ENCODE peak calls at places on chromosomes 3 and 15, in four cellular contexts. O, N, D and A are unnamed samples.

GRCh38 chr15:48555244-48555804 is 90.2 kb downstream of the FBN1 start:
- DNase-seq in O (no peak), D (no peak), N (no peak), A (no peak)

GRCh38 chr15:40427188-40427587 is 13.6 kb upstream of the BAHD1 start:
- DNase-seq in D (no peak), O (no peak), N (no peak), A (no peak)

GRCh38 chr3:16372362-16373269 is 107.6 kb downstream of the OXNAD1 start:
- DNase-seq in N (no peak), O (no peak), D (no peak), A (no peak)

GRCh38 chr3:59796486-59796885 is 746.7 kb upstream of the CFAP20DC start:
- DNase-seq in N (no peak), D (no peak), O (no peak), A (no peak)

GRCh38 chr3:13580256-13581023 is 31.5 kb downstream of the FBLN2 start:
- DNase-seq in O (no peak), N (peak; percentile 19), D (peak; percentile 3), A (no peak)

GRCh38 chr3:58597770-58598310 is 20.6 kb upstream of the FAM107A start:
- DNase-seq in D (no peak), O (no peak), N (no peak), A (no peak)

GRCh38 chr3:42024578-42025387 is 62.9 kb upstream of the ULK4 start:
- DNase-seq in D (peak; percentile 26), N (no peak), O (no peak), A (no peak)

GRCh38 chr3:8621141-8621540 is 23.5 kb downstream of the SSUH2 start:
- DNase-seq in N (no peak), D (no peak), O (no peak), A (no peak)

GRCh38 chr15:80179966-80180365 is 27.2 kb downstream of the FAH start:
- DNase-seq in N (no peak), D (no peak), O (no peak), A (no peak)

DNA sequence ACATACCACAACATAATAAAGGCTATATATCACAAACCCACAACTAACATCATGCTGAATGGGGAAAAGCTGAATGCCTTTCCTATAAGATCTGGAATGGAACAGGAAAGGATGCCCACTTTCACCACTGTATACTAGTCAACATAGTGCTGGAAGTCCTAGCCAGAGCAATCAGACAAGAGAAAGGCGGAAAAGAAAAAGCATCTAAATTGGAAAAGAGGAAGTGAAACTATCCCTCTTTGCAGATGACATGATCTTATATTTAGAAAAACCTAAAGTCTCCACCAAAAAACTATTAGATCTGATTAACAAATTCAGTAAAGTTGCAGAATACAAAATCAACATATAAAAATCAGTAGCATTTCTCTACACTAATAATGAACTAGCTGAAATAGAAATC is 14.6 kb upstream of the PIK3CA start:
- DNase-seq in D (no peak), N (no peak), O (no peak), A (no peak)
- TF ChIP-seq SP1 in D (no peak), N (no peak), O (no peak), A (no peak)

GRCh38 chr15:28921336-28921735 is 35.6 kb downstream of the APBA2 start:
- DNase-seq in O (no peak), N (no peak), D (peak; percentile 6), A (no peak)

GRCh38 chr15:28920781-28921331 is 35.1 kb downstream of the APBA2 start:
- DNase-seq in O (no peak), D (no peak), N (no peak), A (no peak)

GRCh38 chr15:28923726-28924280 is 38.0 kb downstream of the APBA2 start:
- DNase-seq in O (no peak), N (no peak), D (no peak), A (no peak)

GRCh38 chr15:28922712-28923012 is 36.9 kb downstream of the APBA2 start:
- DNase-seq in D (no peak), N (no peak), O (no peak), A (no peak)

DNA sequence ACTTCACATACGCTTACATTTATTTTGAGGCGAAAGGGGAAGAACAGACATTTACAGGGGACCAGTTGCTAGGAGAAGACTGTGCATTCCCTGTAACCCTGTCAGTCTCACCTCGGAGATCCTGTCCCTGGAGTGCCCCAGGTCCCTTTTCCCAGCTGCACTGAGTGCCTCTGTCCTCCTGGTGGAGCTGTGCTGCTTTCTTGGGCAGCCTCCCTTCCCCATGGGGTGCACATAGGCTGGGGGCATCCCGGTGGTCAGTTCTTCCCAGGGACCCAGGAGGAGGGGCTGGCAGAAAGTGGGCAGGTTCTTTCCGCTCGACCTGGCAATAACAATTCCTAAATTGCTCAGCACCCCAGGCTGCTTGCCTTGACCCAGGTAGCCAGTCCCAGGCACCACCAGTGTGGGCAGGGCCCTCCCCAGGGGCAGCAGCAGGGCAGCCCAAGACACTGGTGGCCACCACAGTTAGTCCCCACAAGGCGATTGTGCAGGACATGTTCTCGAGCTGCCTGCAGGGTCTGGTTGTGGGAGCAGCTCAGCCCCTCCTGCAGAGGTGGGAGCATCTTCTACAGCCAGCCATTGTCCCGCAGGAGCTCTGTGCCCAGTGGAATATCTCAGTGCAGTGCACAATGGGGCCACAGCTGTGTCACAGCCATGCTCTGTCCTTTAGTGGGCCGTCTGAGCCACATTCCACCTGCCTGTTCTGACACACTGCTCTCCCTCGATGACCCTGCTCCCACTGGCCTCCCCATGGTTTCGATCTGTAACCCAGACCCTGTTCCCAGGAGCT is 36.3 kb downstream of the APBA2 start:
- DNase-seq in D (peak; percentile 71), O (no peak), N (no peak), A (no peak)
- TF ChIP-seq SP1 in D (no peak), O (no peak), N (no peak), A (no peak)

GRCh38 chr3:143654906-143655305 is 193.4 kb downstream of the SLC9A9 start:
- DNase-seq in D (no peak), N (no peak), O (no peak), A (no peak)
- TF ChIP-seq SP1 in D (no peak), N (no peak), O (no peak), A (no peak)

GRCh38 chr15:28896944-28897343 is 11.2 kb downstream of the APBA2 start:
- DNase-seq in D (no peak), O (no peak), N (peak; percentile 10), A (no peak)
- TF ChIP-seq SP1 in D (no peak), O (no peak), N (no peak), A (no peak)